ENCODE peak calls at places on chromosomes 16 and 17, in nine cellular contexts. X is stimulated activated CD4-positive, alpha-beta T cell treated with anti-CD3 and anti-CD28 coated beads, Interleukin-2, amount 100 ng/mL, for 48 hours; U is ovary; G is sigmoid colon; Q is neural progenitor cell; E is nucleus accumbens; D is GM19239; B is HS-5; Y is upper lobe of right lung. C is an unnamed sample.

GRCh38 chr17:81581758-81582157 is 29.6 kb upstream of the FAAP100 start:
- DNase-seq in E (no peak), G (no peak), X (no peak), D (no peak), Q (no peak), B (no peak), U (no peak), Y (no peak), C (no peak)

GRCh38 chr17:57487552-57487951 is 231.2 kb downstream of the MSI2 start:
- DNase-seq in B (no peak), G (no peak), U (no peak), Y (no peak), D (no peak), Q (no peak), X (no peak), E (no peak), C (no peak)

GRCh38 chr16:30407794-30408534 is 558 bp downstream of the ZNF771 start:
- DNase-seq in D (no peak), B (no peak), Q (peak; percentile 56), X (no peak), E (no peak), G (no peak), Y (no peak), U (no peak), C (peak; percentile 40)

GRCh38 chr17:48002920-48003685 is 32.2 kb downstream of the CDK5RAP3 start:
- DNase-seq in E (no peak), X (no peak), D (no peak), U (no peak), Q (peak; percentile 79), Y (no peak), G (no peak), B (no peak), C (no peak)

GRCh38 chr17:1231456-1231855 is 38.8 kb upstream of the BHLHA9 start:
- DNase-seq in G (peak; percentile 78), Y (peak; percentile 83), Q (no peak), D (no peak), B (no peak), U (no peak), X (no peak), E (no peak), C (no peak)

GRCh38 chr16:64964126-64964540 is 157.7 kb downstream of the CDH11 start:
- DNase-seq in G (no peak), Y (no peak), D (no peak), X (no peak), E (no peak), B (peak; percentile 59), Q (no peak), U (no peak), C (peak; percentile 72)

GRCh38 chr17:77280304-77280910 is 139.6 kb downstream of the SEC14L1 start:
- DNase-seq in G (no peak), Y (peak; percentile 71), D (no peak), X (no peak), B (peak; percentile 49), Q (no peak), E (no peak), U (no peak), C (peak; percentile 77)

GRCh38 chr17:12983986-12984932 is 33.6 kb downstream of the ELAC2 start:
- DNase-seq in X (no peak), D (no peak), U (peak; percentile 44), Q (no peak), E (no peak), B (peak; percentile 42), Y (no peak), G (peak; percentile 91), C (no peak)

GRCh38 chr16:51762081-51762995 is 611.3 kb upstream of the SALL1 start:
- DNase-seq in B (no peak), G (peak; percentile 79), X (peak; percentile 58), Y (peak; percentile 85), Q (peak; percentile 93), E (peak; percentile 67), D (peak; percentile 55), U (peak; percentile 73), C (peak; percentile 82)

GRCh38 chr17:63276821-63277220 is 169.3 kb downstream of the CYB561 start:
- DNase-seq in X (no peak), B (no peak), Q (no peak), U (no peak), Y (no peak), E (no peak), G (no peak), D (no peak), C (no peak)

GRCh38 chr16:78072275-78072674 is 27.2 kb upstream of the WWOX start:
- DNase-seq in Q (no peak), U (no peak), B (no peak), E (no peak), D (no peak), X (no peak), G (no peak), Y (no peak), C (no peak)

GRCh38 chr17:33416131-33416530 is 123.0 kb upstream of the ASIC2 start:
- DNase-seq in G (no peak), U (no peak), B (no peak), X (no peak), Y (no peak), Q (no peak), D (no peak), E (no peak), C (no peak)

GRCh38 chr17:68011199-68011665 is 15.0 kb upstream of the C17orf58 start:
- DNase-seq in Q (peak; percentile 66), Y (peak; percentile 83), G (no peak), B (no peak), E (peak; percentile 18), D (peak; percentile 38), X (peak; percentile 80), U (no peak), C (peak; percentile 38)

GRCh38 chr17:81056352-81056751 is 21.4 kb downstream of the BAIAP2 start:
- DNase-seq in B (no peak), X (no peak), Y (no peak), D (no peak), G (no peak), Q (no peak), U (no peak), E (no peak), C (no peak)

GRCh38 chr16:3212567-3212966 is 22.4 kb downstream of the ZNF200 start:
- DNase-seq in Q (no peak), D (no peak), G (no peak), U (no peak), B (no peak), E (no peak), Y (no peak), X (no peak), C (no peak)

GRCh38 chr16:19753815-19754643 is 36.0 kb downstream of the IQCK start:
- DNase-seq in Y (no peak), D (no peak), E (no peak), U (no peak), X (no peak), Q (no peak), G (no peak), B (peak; percentile 61), C (peak; percentile 17)